ENCODE peak calls at places on chromosomes 16 and 17, in six cellular contexts. D, U, O, R, I and B are unnamed samples.

GRCh38 chr17:979539-980405 is at the start of gene NXN:
- DNase-seq in I (peak), R (peak), D (peak), O (no peak), U (peak), B (peak)

GRCh38 chr17:41548844-41549595 is 20.9 kb upstream of the KRT19 start:
- DNase-seq in U (peak), R (peak), O (peak), I (peak), D (peak), B (peak)

GRCh38 chr17:72887917-72888316 is 204.6 kb downstream of the SLC39A11 start:
- DNase-seq in R (no peak), D (peak), O (no peak), U (no peak), I (no peak), B (no peak)

GRCh38 chr17:76427457-76428231 is 25.3 kb downstream of the UBE2O start:
- DNase-seq in O (no peak), R (no peak), D (peak), I (no peak), U (no peak), B (peak)

GRCh38 chr16:5884339-5884738 is 786.7 kb upstream of the EEF2KMT start:
- DNase-seq in D (no peak), O (no peak), U (no peak), R (no peak), I (no peak), B (no peak)

GRCh38 chr17:1002771-1003555 is 6.0 kb downstream of the TIMM22 start:
- DNase-seq in R (no peak), I (no peak), O (peak), D (peak), U (no peak), B (peak)

GRCh38 chr16:84271866-84272265 is 22.8 kb upstream of the WFDC1 start:
- DNase-seq in D (no peak), U (no peak), I (no peak), R (no peak), O (no peak), B (no peak)

GRCh38 chr16:58414938-58415451 is 22.7 kb downstream of the GINS3 start:
- DNase-seq in D (no peak), U (no peak), R (no peak), O (peak), I (no peak), B (peak)

GRCh38 chr16:70267516-70267915 is 15.8 kb upstream of the EXOSC6 start:
- DNase-seq in D (peak), I (peak), U (no peak), R (peak), O (no peak), B (peak)

GRCh38 chr16:66481081-66481942 is 54.2 kb downstream of the BEAN1 start:
- DNase-seq in R (no peak), D (no peak), I (no peak), O (no peak), U (no peak), B (no peak)

GRCh38 chr16:69293401-69293800 is 17.7 kb upstream of the VPS4A start:
- DNase-seq in R (no peak), I (no peak), O (no peak), D (no peak), U (no peak), B (no peak)

GRCh38 chr17:74309902-74310301 is 16.1 kb upstream of the KIF19 start:
- DNase-seq in O (no peak), I (no peak), D (no peak), U (no peak), R (no peak), B (no peak)

GRCh38 chr17:75271955-75272847 is 1.2 kb upstream of the MIF4GD start:
- DNase-seq in I (peak), D (peak), U (no peak), R (no peak), O (no peak), B (peak)

GRCh38 chr17:73291260-73291801 is 20.5 kb downstream of the CDC42EP4 start:
- DNase-seq in I (peak), R (no peak), U (peak), D (peak), O (peak), B (peak)

GRCh38 chr17:65074778-65075250 is 18.3 kb upstream of the GNA13 start:
- DNase-seq in D (no peak), I (no peak), U (no peak), R (no peak), O (no peak), B (peak)

GRCh38 chr17:52159159-52159809 is 770 bp upstream of the CA10 start:
- DNase-seq in I (no peak), O (no peak), D (no peak), R (no peak), U (peak), B (no peak)

GRCh38 chr17:51430581-51430980 is 170.2 kb downstream of the UTP18 start:
- DNase-seq in I (no peak), U (no peak), D (no peak), O (no peak), R (no peak), B (no peak)

GRCh38 chr17:1647802-1648581 is 1.7 kb downstream of the RILP start:
- DNase-seq in R (no peak), D (peak), O (no peak), I (peak), U (peak), B (peak)

GRCh38 chr17:28928061-28928460 is 23.3 kb downstream of the PHF12 start:
- DNase-seq in R (peak), U (no peak), D (no peak), I (no peak), O (no peak), B (no peak)

GRCh38 chr17:14149751-14150150 is 80.4 kb downstream of the COX10 start:
- DNase-seq in D (no peak), U (no peak), I (peak), R (no peak), O (no peak), B (no peak)

GRCh38 chr17:29140631-29141483 is 39.3 kb downstream of the MYO18A start:
- DNase-seq in I (no peak), R (peak), D (no peak), O (no peak), U (peak), B (no peak)

GRCh38 chr17:57655564-57655963 is 89.5 kb downstream of the CCDC182 start:
- DNase-seq in D (no peak), I (no peak), R (no peak), O (no peak), U (no peak), B (no peak)

GRCh38 chr16:89574681-89575246 is 794 bp upstream of the CPNE7 start:
- DNase-seq in D (peak), R (peak), I (peak), O (no peak), U (no peak), B (peak)

GRCh38 chr16:46883690-46884512 is at the start of gene GPT2:
- DNase-seq in D (peak), I (peak), O (peak), R (peak), U (peak), B (peak)

GRCh38 chr16:74709477-74709877 is 8.8 kb upstream of the MLKL start:
- DNase-seq in I (peak), R (peak), O (peak), D (peak), U (peak), B (peak)

GRCh38 chr17:78986048-78986648 is 6.4 kb upstream of the LGALS3BP start:
- DNase-seq in O (peak), D (peak), I (peak), R (no peak), U (peak), B (peak)

GRCh38 chr17:51203838-51204237 is 37.6 kb downstream of the NME2 start:
- DNase-seq in R (no peak), U (no peak), D (no peak), O (no peak), I (no peak), B (no peak)

GRCh38 chr16:50079741-50080140 is 14.0 kb downstream of the HEATR3 start:
- DNase-seq in I (no peak), O (no peak), R (no peak), U (no peak), D (no peak), B (no peak)

GRCh38 chr17:8190506-8190905 is 526 bp upstream of the BORCS6 start:
- DNase-seq in I (no peak), D (no peak), U (no peak), O (no peak), R (no peak), B (no peak)

GRCh38 chr17:82318169-82318498 is 726 bp upstream of the CD7 start:
- DNase-seq in U (no peak), I (no peak), O (no peak), R (no peak), D (no peak), B (no peak)

GRCh38 chr17:9862191-9862590 is 36.5 kb downstream of the GLP2R start:
- DNase-seq in U (no peak), R (no peak), I (peak), O (no peak), D (no peak), B (no peak)

GRCh38 chr17:50721194-50722010 is 2.0 kb downstream of the LUC7L3 start:
- DNase-seq in U (no peak), I (no peak), R (no peak), O (no peak), D (no peak), B (no peak)

GRCh38 chr17:7293821-7294613 is 422 bp downstream of the YBX2 start:
- DNase-seq in I (no peak), O (no peak), R (peak), U (no peak), D (no peak), B (no peak)

GRCh38 chr17:17900615-17901520 is 64.1 kb upstream of the SREBF1 start:
- DNase-seq in R (no peak), U (no peak), I (peak), D (peak), O (peak), B (peak)

GRCh38 chr16:29649560-29650494 is 13.2 kb upstream of the SPN start:
- DNase-seq in O (no peak), D (no peak), R (no peak), I (no peak), U (no peak), B (no peak)

GRCh38 chr16:68284847-68285246 is 20.5 kb downstream of the SLC7A6 start:
- DNase-seq in U (no peak), I (no peak), D (no peak), O (no peak), R (no peak), B (no peak)
- TF ChIP-seq CTCF in U (no peak), I (no peak), D (no peak), O (no peak), R (no peak), B (no peak)

DNA sequence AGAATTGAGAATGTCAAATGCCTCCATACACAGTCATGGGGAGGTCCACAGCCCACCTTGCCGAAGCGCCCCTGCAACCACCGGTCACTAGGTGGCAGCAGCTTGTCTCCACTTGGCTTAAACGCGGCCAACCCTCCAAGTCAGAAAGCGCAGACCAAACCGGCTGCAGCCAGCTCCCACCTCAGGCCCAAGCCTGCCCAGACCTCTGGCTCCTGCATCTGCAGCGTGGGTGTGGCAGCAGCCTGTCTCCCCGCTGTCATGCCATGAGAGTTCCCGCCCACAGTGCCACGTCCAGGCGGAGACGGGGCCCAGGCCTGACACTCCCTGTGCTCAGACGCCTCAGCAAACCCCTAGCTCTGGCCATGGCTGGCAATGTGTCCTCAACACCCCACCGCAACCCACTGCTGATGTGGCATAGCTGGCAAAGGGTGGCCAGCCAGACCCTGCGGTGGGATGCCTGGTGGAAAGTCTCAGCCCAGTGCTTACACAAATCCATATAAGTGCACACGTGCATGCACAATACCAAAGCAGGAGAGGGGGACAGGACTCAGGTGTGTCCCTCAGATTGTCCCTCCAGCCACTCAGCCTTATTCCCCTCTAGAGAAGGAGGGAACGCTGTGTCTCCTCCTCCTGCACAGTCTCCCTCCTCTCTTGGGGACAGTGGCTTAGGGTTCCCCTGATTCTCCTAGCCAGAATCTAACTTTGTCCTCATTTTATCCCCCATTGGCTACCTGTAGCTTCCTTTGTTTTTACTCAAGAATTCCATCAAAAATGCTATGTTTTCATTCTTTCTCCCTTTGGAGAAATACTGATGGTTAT is 10.9 kb downstream of the COPZ2 start:
- DNase-seq in D (peak), U (peak), I (peak), O (peak), R (peak), B (peak)
- H3K4me3 ChIP-seq in D (no peak), U (no peak), I (peak), O (no peak), R (no peak), B (no peak)

DNA sequence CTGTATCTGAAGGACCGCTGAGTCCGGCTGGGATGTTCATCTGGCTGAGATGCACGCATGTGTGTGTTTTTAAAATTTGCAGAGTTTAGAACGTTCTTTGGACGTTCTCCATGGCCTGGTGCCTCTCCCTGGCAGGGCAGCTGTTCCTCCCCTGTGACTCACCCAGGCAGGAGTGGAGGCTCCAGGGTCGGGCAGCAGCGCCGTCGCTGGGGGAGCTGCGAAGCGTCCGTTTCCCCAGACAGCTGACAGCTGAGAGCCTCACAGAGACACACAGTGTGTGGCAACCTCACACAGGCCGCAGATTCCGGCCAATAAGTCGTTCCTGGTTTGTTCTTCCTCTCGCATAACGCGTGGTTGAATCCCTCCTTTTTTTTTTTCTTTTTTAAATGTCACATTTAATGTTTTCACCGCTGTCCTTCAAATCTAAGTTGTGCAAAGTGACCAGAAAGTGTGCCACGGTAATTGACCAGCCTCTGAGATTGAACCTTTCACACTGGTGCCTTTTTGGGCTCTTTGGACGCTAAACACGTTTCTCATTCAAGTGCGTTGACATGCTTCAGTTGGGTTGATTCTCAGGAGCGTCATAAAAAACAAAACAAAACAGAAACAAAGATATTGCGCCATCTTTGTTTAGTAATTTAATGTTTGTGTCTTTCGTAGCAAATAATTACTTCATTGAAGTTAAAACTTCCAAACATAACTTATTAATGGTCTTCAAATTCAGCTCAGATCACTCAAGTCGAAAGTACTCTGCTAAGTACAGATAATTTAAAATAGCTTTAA is 80.4 kb downstream of the OR1D5 start:
- DNase-seq in I (no peak), U (peak), D (peak), O (peak), R (no peak), B (peak)
- TF ChIP-seq CTCF in I (no peak), U (no peak), D (peak), O (peak), R (no peak), B (peak)

GRCh38 chr16:87465306-87465705 is 27.5 kb downstream of the ZCCHC14 start:
- DNase-seq in O (peak), U (peak), D (peak), R (no peak), I (peak), B (peak)
- H3K4me3 ChIP-seq in O (no peak), U (no peak), D (peak), R (no peak), I (peak), B (no peak)

GRCh38 chr16:72937916-72938315 is 110.0 kb downstream of the ZFHX3 start:
- DNase-seq in U (no peak), D (no peak), O (no peak), R (no peak), I (no peak), B (no peak)

GRCh38 chr16:72940886-72941285 is 107.0 kb downstream of the ZFHX3 start:
- DNase-seq in D (no peak), I (no peak), U (no peak), O (no peak), R (no peak), B (no peak)

GRCh38 chr16:72937360-72937759 is 110.6 kb downstream of the ZFHX3 start:
- DNase-seq in R (no peak), U (no peak), O (no peak), I (peak), D (no peak), B (no peak)

GRCh38 chr16:72938426-72939164 is 109.3 kb downstream of the ZFHX3 start:
- DNase-seq in O (peak), D (peak), U (no peak), I (peak), R (no peak), B (peak)

GRCh38 chr16:72939247-72939646 is 108.7 kb downstream of the ZFHX3 start:
- DNase-seq in O (no peak), D (peak), R (no peak), U (no peak), I (peak), B (peak)
- TF ChIP-seq CTCF in O (peak), D (peak), R (no peak), U (no peak), I (peak), B (peak)

GRCh38 chr16:14325921-14326401 is 254.8 kb downstream of the MRTFB start:
- DNase-seq in I (no peak), R (no peak), O (peak), U (no peak), D (peak), B (peak)
- H3K4me3 ChIP-seq in I (no peak), R (no peak), O (no peak), U (no peak), D (no peak), B (no peak)